ENCODE peak calls at places on chromosomes 6 and 20, in eight cellular contexts. X is lung; E is colonic mucosa; M is pancreas; T is psoas muscle; K is thyroid gland; L is small intestine; H is CD8-positive, alpha-beta memory T cell. J is an unnamed sample.
A peak's percentile ranks its signal among the peaks of the same experiment; 100 is the strongest.

GRCh38 chr6:30397697-30398096 is 52.7 kb downstream of the RPP21 start:
- DNase-seq in T (no peak), X (no peak), L (no peak), H (no peak), K (no peak), M (no peak), E (no peak), J (no peak)

GRCh38 chr6:71333700-71334099 is 45.1 kb downstream of the OGFRL1 start:
- DNase-seq in M (no peak), H (no peak), E (no peak), X (no peak), L (no peak), K (no peak), T (no peak), J (no peak)

GRCh38 chr6:69958978-69959377 is 92.6 kb downstream of the COL19A1 start:
- DNase-seq in L (no peak), T (no peak), M (no peak), X (no peak), H (no peak), K (no peak), E (no peak), J (no peak)

GRCh38 chr6:137099689-137100398 is 55.1 kb upstream of the IL20RA start:
- DNase-seq in E (no peak), T (no peak), X (no peak), K (no peak), H (no peak), M (no peak), L (peak; percentile 24), J (no peak)

GRCh38 chr6:22145823-22146379 is 150.9 kb downstream of the PRL start:
- DNase-seq in L (no peak), H (peak; percentile 23), M (no peak), K (peak; percentile 6), T (no peak), X (no peak), E (peak; percentile 26), J (no peak)

GRCh38 chr6:121800047-121800446 is 364.6 kb downstream of the GJA1 start:
- DNase-seq in E (no peak), L (no peak), K (no peak), H (no peak), T (no peak), X (no peak), M (no peak), J (no peak)

GRCh38 chr20:63873477-63873971 is 8.5 kb downstream of the TPD52L2 start:
- DNase-seq in T (peak; percentile 43), L (no peak), E (no peak), M (no peak), K (peak; percentile 29), X (peak; percentile 66), H (no peak), J (no peak)

GRCh38 chr6:111520519-111520918 is 37.5 kb upstream of the REV3L start:
- DNase-seq in K (no peak), E (no peak), L (no peak), T (no peak), M (no peak), X (no peak), H (no peak), J (no peak)

GRCh38 chr6:159077123-159077522 is 32.3 kb upstream of the TAGAP start:
- DNase-seq in M (no peak), L (no peak), X (no peak), E (peak; percentile 6), K (no peak), T (no peak), H (no peak), J (no peak)

GRCh38 chr6:143620461-143620860 is 57.3 kb upstream of the PHACTR2 start:
- DNase-seq in E (no peak), H (no peak), T (no peak), K (no peak), M (no peak), L (no peak), X (no peak), J (no peak)

GRCh38 chr20:48697845-48698491 is 129.8 kb downstream of the PREX1 start:
- DNase-seq in H (no peak), T (peak; percentile 72), X (peak; percentile 94), K (peak; percentile 99), E (peak; percentile 64), L (peak; percentile 46), M (peak; percentile 52), J (no peak)

GRCh38 chr6:101931766-101932165 is 538.3 kb downstream of the GRIK2 start:
- DNase-seq in T (no peak), L (no peak), M (no peak), H (no peak), E (no peak), K (no peak), X (no peak), J (no peak)

GRCh38 chr6:106026748-106027147 is 59.4 kb upstream of the PRDM1 start:
- DNase-seq in H (no peak), T (no peak), E (no peak), M (no peak), X (no peak), L (no peak), K (no peak), J (no peak)

GRCh38 chr6:53730767-53731166 is 64.0 kb upstream of the LRRC1 start:
- DNase-seq in E (no peak), K (peak; percentile 33), T (no peak), L (no peak), M (no peak), X (no peak), H (no peak), J (no peak)

GRCh38 chr6:14983599-14984296 is 262.1 kb upstream of the JARID2 start:
- DNase-seq in K (no peak), X (no peak), M (no peak), E (no peak), T (no peak), L (no peak), H (no peak), J (no peak)

GRCh38 chr20:22339091-22339881 is 245.1 kb downstream of the FOXA2 start:
- DNase-seq in H (no peak), X (peak; percentile 54), E (peak; percentile 78), L (peak; percentile 66), K (peak; percentile 48), M (peak; percentile 23), T (no peak), J (no peak)

GRCh38 chr6:36491378-36491965 is 48.7 kb downstream of the KCTD20 start:
- DNase-seq in T (no peak), H (no peak), E (no peak), K (no peak), X (no peak), M (no peak), L (no peak), J (no peak)

GRCh38 chr20:56779452-56780143 is 150.5 kb downstream of the TFAP2C start:
- DNase-seq in H (no peak), K (no peak), E (no peak), T (no peak), M (no peak), L (no peak), X (no peak), J (no peak)

GRCh38 chr20:56781108-56781739 is 152.1 kb downstream of the TFAP2C start:
- DNase-seq in H (no peak), K (peak; percentile 80), L (no peak), T (peak; percentile 59), M (no peak), X (peak; percentile 45), E (no peak), J (no peak)

GRCh38 chr20:56776345-56776744 is 147.2 kb downstream of the TFAP2C start:
- DNase-seq in E (no peak), T (no peak), L (no peak), K (no peak), M (no peak), H (no peak), X (no peak), J (no peak)

GRCh38 chr20:56780266-56780665 is 151.2 kb downstream of the TFAP2C start:
- DNase-seq in H (no peak), K (no peak), T (no peak), M (no peak), L (no peak), E (no peak), X (no peak), J (no peak)

GRCh38 chr20:56778765-56779195 is 149.7 kb downstream of the TFAP2C start:
- DNase-seq in T (no peak), E (no peak), K (peak; percentile 81), M (no peak), X (no peak), L (no peak), H (no peak), J (no peak)
- H3K27me3 ChIP-seq in T (no peaks in the 10 kb centered on the region), E (no peaks in the 10 kb centered on the region), K (no peaks in the 10 kb centered on the region), M (no peaks in the 10 kb centered on the region), X (no peaks in the 10 kb centered on the region), L (no peaks in the 10 kb centered on the region), H (no peaks in the 10 kb centered on the region), J (no peaks in the 10 kb centered on the region)

GRCh38 chr20:45109634-45110033 is 5.3 kb downstream of the WFDC5 start:
- DNase-seq in E (no peak), H (no peak), M (no peak), K (no peak), X (no peak), L (no peak), T (no peak), J (no peak)
- H3K27me3 ChIP-seq in E (no peaks in the 10 kb centered on the region), H (no peaks in the 10 kb centered on the region), M (no peaks in the 10 kb centered on the region), K (no peaks in the 10 kb centered on the region), X (no peaks in the 10 kb centered on the region), L (peaks cover 3% of the 10 kb centered on the region), T (no peaks in the 10 kb centered on the region), J (no peaks in the 10 kb centered on the region)

DNA sequence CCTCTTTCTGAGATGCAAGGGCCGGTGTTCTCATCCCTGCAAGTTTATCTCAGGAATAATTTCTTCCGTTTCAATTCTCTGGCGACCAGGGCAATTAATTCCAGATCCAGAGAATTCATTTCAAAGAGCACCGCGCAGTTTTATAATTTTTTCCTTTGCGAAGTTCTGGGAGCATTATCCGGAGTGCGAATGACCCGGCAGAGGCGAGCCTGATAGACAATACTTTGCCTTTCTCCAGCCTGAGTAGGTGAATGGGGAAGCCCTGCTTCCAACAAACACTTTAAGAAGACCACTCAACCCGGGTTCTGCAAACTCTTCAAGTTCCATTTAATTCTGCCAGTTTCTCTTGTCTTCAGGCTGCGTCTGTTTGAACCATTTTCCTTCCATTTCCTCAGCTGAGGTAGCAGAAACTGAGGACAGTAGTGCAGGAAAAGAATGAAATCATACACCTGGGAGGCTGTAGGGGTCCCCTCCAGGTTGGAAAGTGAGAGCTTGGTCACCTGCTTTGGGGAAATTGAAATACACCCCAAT is 974 bp downstream of the VGLL2 start:
- DNase-seq in M (no peak), T (no peak), K (no peak), E (no peak), X (no peak), H (no peak), L (no peak), J (no peak)
- H3K27me3 ChIP-seq in M (peaks cover 5% of the 10 kb centered on the region), T (no peaks in the 10 kb centered on the region), K (peaks cover 45% of the 10 kb centered on the region), E (peaks cover 95% of the 10 kb centered on the region), X (peaks cover 14% of the 10 kb centered on the region), H (peaks cover 30% of the 10 kb centered on the region), L (peaks cover 57% of the 10 kb centered on the region), J (peaks cover 37% of the 10 kb centered on the region)

DNA sequence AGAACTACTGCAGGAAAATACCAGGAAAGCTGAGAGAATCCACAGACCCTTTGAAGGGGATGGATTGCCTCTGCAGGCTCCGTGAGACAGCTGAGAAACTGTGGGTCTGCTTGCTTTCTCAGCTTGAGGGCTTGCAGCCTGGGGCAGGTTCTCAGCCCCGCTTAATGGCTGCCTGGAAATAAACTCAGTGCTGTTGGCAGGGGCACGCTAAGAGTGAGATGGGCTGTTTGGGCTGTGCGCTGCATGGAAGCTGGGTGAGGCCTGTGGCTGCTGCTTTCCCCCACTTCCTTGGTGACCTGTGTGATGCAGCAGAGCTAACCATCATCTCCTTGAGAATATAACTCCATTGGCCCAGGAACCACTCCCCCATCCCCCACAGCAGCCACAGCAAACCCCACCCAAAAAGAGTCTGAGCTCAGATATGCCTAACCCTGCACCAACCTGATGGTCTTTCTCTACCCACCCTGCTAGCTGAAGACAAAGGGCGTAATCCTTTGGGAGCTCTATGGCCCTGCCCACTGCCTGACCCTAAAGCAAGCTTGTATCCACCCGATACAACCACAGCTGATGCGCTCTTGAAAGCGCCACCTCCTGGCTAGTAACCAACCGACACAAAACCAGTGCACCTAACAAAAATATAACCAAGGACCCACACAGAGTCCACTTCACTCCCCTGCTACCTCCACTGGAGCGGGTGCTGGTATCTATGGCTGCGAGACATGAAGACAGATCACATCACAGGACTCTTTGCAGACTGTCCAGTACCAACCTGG is 800.6 kb upstream of the MAP3K7 start:
- DNase-seq in K (no peak), E (no peak), H (no peak), X (no peak), L (no peak), M (no peak), T (no peak), J (no peak)
- H3K27me3 ChIP-seq in K (no peaks in the 10 kb centered on the region), E (no peaks in the 10 kb centered on the region), H (no peaks in the 10 kb centered on the region), X (no peaks in the 10 kb centered on the region), L (no peaks in the 10 kb centered on the region), M (no peaks in the 10 kb centered on the region), T (no peaks in the 10 kb centered on the region), J (no peaks in the 10 kb centered on the region)